ENCODE peak calls at places on chromosome 10, in four cellular contexts. A is HuH-7, Y is EL, E is C1 segment of cervical spinal cord. W is an unnamed sample.

GRCh38 chr10:63670291-63670898 is 149.2 kb downstream of the REEP3 start:
- DNase-seq in A (no peak), Y (no peak), E (no peak), W (peak; percentile 77)

GRCh38 chr10:1424648-1425047 is 312.7 kb downstream of the ADARB2 start:
- DNase-seq in A (no peak), Y (no peak), E (no peak), W (no peak)

GRCh38 chr10:116521424-116522305 is 24.1 kb upstream of the PNLIP start:
- DNase-seq in A (peak; percentile 32), Y (peak; percentile 43), E (no peak), W (no peak)

GRCh38 chr10:484925-485661 is 204.4 kb downstream of the DIP2C start:
- DNase-seq in A (no peak), Y (no peak), E (no peak), W (no peak)

GRCh38 chr10:123674741-123675140 is 8.6 kb downstream of the GPR26 start:
- DNase-seq in A (no peak), Y (no peak), E (no peak), W (no peak)

GRCh38 chr10:78004215-78005026 is 24.9 kb downstream of the POLR3A start:
- DNase-seq in A (no peak), Y (no peak), E (no peak), W (no peak)

GRCh38 chr10:45373783-45374450 is at the start of gene ALOX5:
- DNase-seq in A (peak; percentile 30), Y (no peak), E (peak; percentile 53), W (no peak)

GRCh38 chr10:101843032-101843991 is at the start of gene KCNIP2:
- DNase-seq in A (peak; percentile 70), Y (no peak), E (peak; percentile 47), W (peak; percentile 83)

GRCh38 chr10:103765168-103765567 is 90.2 kb downstream of the SH3PXD2A start:
- DNase-seq in A (no peak), Y (peak; percentile 90), E (no peak), W (no peak)

GRCh38 chr10:17736223-17736622 is 15.8 kb upstream of the TMEM236 start:
- DNase-seq in A (no peak), Y (no peak), E (no peak), W (no peak)

GRCh38 chr10:23171232-23171876 is 20.8 kb upstream of the PTF1A start:
- DNase-seq in A (peak; percentile 77), Y (peak; percentile 13), E (no peak), W (no peak)

GRCh38 chr10:47256753-47257336 is 43.2 kb upstream of the GDF10 start:
- DNase-seq in A (no peak), Y (no peak), E (no peak), W (no peak)

GRCh38 chr10:4353964-4354363 is 472.0 kb upstream of the AKR1E2 start:
- DNase-seq in A (no peak), Y (peak; percentile 62), E (no peak), W (no peak)

GRCh38 chr10:95430231-95430951 is 130.8 kb downstream of the SORBS1 start:
- DNase-seq in A (peak; percentile 77), Y (peak; percentile 59), E (no peak), W (no peak)

GRCh38 chr10:28111712-28112111 is 112.8 kb upstream of the ODAD2 start:
- DNase-seq in A (no peak), Y (peak; percentile 68), E (no peak), W (no peak)

GRCh38 chr10:24039331-24039730 is 169.6 kb upstream of the KIAA1217 start:
- DNase-seq in A (no peak), Y (no peak), E (no peak), W (no peak)

GRCh38 chr10:59611048-59611447 is 98.6 kb downstream of the SLC16A9 start:
- DNase-seq in A (no peak), Y (no peak), E (no peak), W (no peak)

GRCh38 chr10:78513330-78513729 is 479.7 kb downstream of the RPS24 start:
- DNase-seq in A (no peak), Y (no peak), E (no peak), W (no peak)

GRCh38 chr10:52961298-52961697 is 188.7 kb upstream of the MBL2 start:
- DNase-seq in A (no peak), Y (no peak), E (no peak), W (no peak)

GRCh38 chr10:117007080-117007479 is 2.1 kb upstream of the SHTN1 start:
- DNase-seq in A (peak; percentile 14), Y (peak; percentile 76), E (no peak), W (no peak)

GRCh38 chr10:84783386-84783785 is 455.0 kb downstream of the CCSER2 start:
- DNase-seq in A (peak; percentile 22), Y (peak; percentile 7), E (no peak), W (no peak)

GRCh38 chr10:19479854-19480253 is 336.4 kb upstream of the PLXDC2 start:
- DNase-seq in A (no peak), Y (no peak), E (no peak), W (no peak)

GRCh38 chr10:92742331-92743228 is 52.8 kb downstream of the HHEX start:
- DNase-seq in A (no peak), Y (no peak), E (no peak), W (no peak)